ENCODE peak calls at places on chromosomes 6 and 20, in ten cellular contexts. C is pancreas, O is HS-5, I is NCI-H1105 treated with DMSO at 0.1 percent for 48 hours, L is T-helper 9 cell, F is GM12891, G is GDM1, J is NCI-H1092, V is right cardiac atrium, R is mammary epithelial cell. A is an unnamed sample.

GRCh38 chr6:376823-377571 is 14.6 kb upstream of the IRF4 start:
- DNase-seq in J (no peak), R (no peak), V (no peak), F (no peak), I (no peak), L (no peak), C (peak), G (no peak), O (no peak), A (no peak)

GRCh38 chr6:10875026-10875425 is 6.8 kb downstream of the GCM2 start:
- DNase-seq in F (no peak), L (no peak), I (no peak), V (no peak), C (no peak), O (no peak), G (no peak), R (no peak), J (no peak), A (no peak)

GRCh38 chr6:32088487-32089049 is 20.6 kb downstream of the TNXB start:
- DNase-seq in G (no peak), L (no peak), V (no peak), O (no peak), F (no peak), I (no peak), J (no peak), R (no peak), C (no peak), A (no peak)

GRCh38 chr6:126546771-126547170 is 206.9 kb downstream of the CENPW start:
- DNase-seq in G (no peak), I (no peak), C (no peak), J (no peak), L (no peak), O (peak), F (no peak), V (no peak), R (no peak), A (no peak)

GRCh38 chr20:18849131-18849530 is 35.5 kb downstream of the SCP2D1 start:
- DNase-seq in C (no peak), J (no peak), V (no peak), I (no peak), L (no peak), R (no peak), F (no peak), O (no peak), G (no peak), A (no peak)

GRCh38 chr6:161010418-161010817 is 18.8 kb downstream of the MAP3K4 start:
- DNase-seq in V (no peak), O (no peak), G (no peak), R (peak), J (no peak), I (no peak), C (no peak), L (no peak), F (no peak), A (no peak)

GRCh38 chr20:47535088-47535487 is 33.4 kb downstream of the NCOA3 start:
- DNase-seq in G (no peak), C (no peak), O (no peak), I (no peak), L (no peak), R (no peak), F (no peak), V (no peak), J (no peak), A (no peak)

GRCh38 chr6:149683256-149683860 is 34.5 kb downstream of the LATS1 start:
- DNase-seq in O (no peak), G (no peak), V (no peak), F (no peak), L (no peak), J (no peak), C (no peak), R (no peak), I (no peak), A (no peak)

GRCh38 chr20:62566266-62566665 is 76.0 kb upstream of the SLCO4A1 start:
- DNase-seq in O (no peak), G (no peak), I (no peak), J (no peak), L (no peak), V (no peak), C (no peak), F (no peak), R (no peak), A (no peak)

GRCh38 chr6:53917464-53917842 is 122.6 kb downstream of the LRRC1 start:
- DNase-seq in I (no peak), O (no peak), L (no peak), G (no peak), C (no peak), J (no peak), R (no peak), F (no peak), V (no peak), A (no peak)

GRCh38 chr6:29589423-29590048 is 4.6 kb downstream of the OR2H2 start:
- DNase-seq in L (peak), F (no peak), I (peak), C (no peak), R (peak), J (no peak), O (peak), G (peak), V (no peak), A (no peak)

GRCh38 chr20:33585413-33585812 is 76.7 kb upstream of the C20orf144 start:
- DNase-seq in F (no peak), V (no peak), C (no peak), R (no peak), G (no peak), J (no peak), O (no peak), L (no peak), I (no peak), A (no peak)

GRCh38 chr20:33412484-33412838 is 11.1 kb upstream of the CDK5RAP1 start:
- DNase-seq in R (no peak), C (no peak), I (no peak), F (no peak), L (no peak), G (no peak), J (no peak), O (no peak), V (no peak), A (no peak)

GRCh38 chr6:145532361-145532760 is 203.0 kb downstream of the EPM2A start:
- DNase-seq in G (no peak), R (no peak), F (no peak), C (no peak), L (no peak), I (no peak), J (no peak), V (no peak), O (no peak), A (no peak)

GRCh38 chr6:46472243-46472642 is 19.0 kb downstream of the RCAN2 start:
- DNase-seq in R (no peak), F (no peak), L (no peak), G (no peak), C (no peak), O (no peak), V (no peak), J (no peak), I (no peak), A (no peak)

GRCh38 chr6:16420332-16420714 is 181.9 kb downstream of the GMPR start:
- DNase-seq in O (no peak), I (no peak), F (no peak), L (no peak), V (no peak), C (no peak), G (no peak), R (no peak), J (no peak), A (no peak)

GRCh38 chr6:169832247-169832948 is 81.0 kb downstream of the ERMARD start:
- DNase-seq in O (no peak), J (no peak), V (no peak), C (peak), I (no peak), F (no peak), G (no peak), R (no peak), L (no peak), A (no peak)

GRCh38 chr6:128511518-128511917 is 8.9 kb downstream of the PTPRK start:
- DNase-seq in I (no peak), C (no peak), R (peak), G (no peak), O (no peak), L (no peak), J (no peak), V (no peak), F (no peak), A (no peak)

A was measured in left colon.